ENCODE peak calls at places on chromosomes 16 and 17, in eight cellular contexts. F is fibroblast of pulmonary artery; D is A549; Q is bronchial epithelial cell; E is AG10803; B is psoas muscle; I is CD4-positive, alpha-beta memory T cell; X is CD4-positive, CD25-positive, alpha-beta regulatory T cell. W is an unnamed sample.

GRCh38 chr16:60582528-60582927 is 1453.7 kb downstream of the CDH8 start:
- DNase-seq in Q (no peak), D (no peak), B (no peak), E (no peak), X (no peak), I (no peak), F (no peak), W (no peak)

GRCh38 chr17:28313841-28314240 is 5.2 kb upstream of the TMEM97 start:
- DNase-seq in E (no peak), B (no peak), D (no peak), I (no peak), Q (no peak), F (no peak), X (no peak), W (no peak)

GRCh38 chr17:70169707-70170597 is 620 bp downstream of the KCNJ2 start:
- DNase-seq in B (peak; percentile 74), X (peak; percentile 0), D (no peak), E (peak; percentile 60), I (no peak), Q (no peak), F (peak; percentile 31), W (no peak)

GRCh38 chr17:19714542-19715411 is 1.6 kb downstream of the SLC47A2 start:
- DNase-seq in I (no peak), E (no peak), D (no peak), F (no peak), X (no peak), B (peak; percentile 19), Q (no peak), W (no peak)

GRCh38 chr17:38885728-38886642 is 16.1 kb downstream of the LASP1 start:
- DNase-seq in E (no peak), X (no peak), B (no peak), F (no peak), Q (no peak), D (no peak), I (no peak), W (peak; percentile 29)

GRCh38 chr17:78034429-78035091 is 76.1 kb downstream of the TNRC6C start:
- DNase-seq in B (no peak), I (no peak), D (peak; percentile 50), X (no peak), Q (peak; percentile 78), E (peak; percentile 45), F (peak; percentile 42), W (no peak)

GRCh38 chr17:81161972-81162371 is 3.3 kb upstream of the PVALEF start:
- DNase-seq in I (no peak), E (no peak), D (no peak), Q (no peak), B (no peak), F (no peak), X (no peak), W (no peak)

GRCh38 chr17:54870671-54871175 is 29.9 kb upstream of the TOM1L1 start:
- DNase-seq in F (no peak), I (no peak), D (no peak), E (no peak), B (no peak), X (no peak), Q (no peak), W (no peak)

DNA sequence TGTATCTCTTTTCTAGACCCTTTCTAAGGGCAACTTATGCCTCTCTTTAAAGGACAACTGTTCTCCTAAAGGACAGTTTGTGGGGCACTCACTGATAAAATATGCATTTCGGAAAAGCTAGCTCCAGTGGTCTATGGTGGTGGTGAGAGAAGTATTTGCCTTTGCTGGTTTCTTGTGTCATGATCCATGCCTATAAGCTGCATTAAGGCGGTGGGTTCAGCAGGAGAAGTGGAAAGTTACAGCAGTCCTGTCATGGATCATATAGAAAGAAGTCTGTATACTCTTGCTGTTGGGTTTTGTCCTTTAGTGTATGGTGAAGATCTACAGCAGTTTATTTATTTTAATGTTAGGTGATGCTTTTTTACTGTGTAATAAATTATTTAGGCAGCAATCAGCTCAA is 563.9 kb upstream of the PSMD7 start:
- DNase-seq in X (no peak), B (no peak), F (no peak), Q (no peak), I (no peak), D (no peak), E (no peak), W (no peak)
- H3K4me3 ChIP-seq in X (no peak overlapping the region), B (no peak overlapping the region), F (no peak overlapping the region), Q (no peak overlapping the region), I (no peak overlapping the region), D (no peak overlapping the region), E (no peak overlapping the region), W (no peak overlapping the region)

GRCh38 chr16:15949210-15950166 is at the start of gene ABCC1:
- DNase-seq in B (peak; percentile 69), I (peak; percentile 78), D (peak; percentile 65), X (peak; percentile 67), F (no peak), E (no peak), Q (no peak), W (peak; percentile 58)
- H3K4me3 ChIP-seq in B (peak within 1 kb of the TSS; percentile 83), I (peak within 1 kb of the TSS; percentile 92), D (peak within 1 kb of the TSS; percentile 97), X (peak within 1 kb of the TSS; percentile 95), F (peak within 1 kb of the TSS; percentile 82), E (peak within 1 kb of the TSS; percentile 79), Q (peak within 1 kb of the TSS; percentile 68), W (peak within 1 kb of the TSS; percentile 65)

GRCh38 chr16:81730090-81731051 is 48.7 kb upstream of the PLCG2 start:
- DNase-seq in B (peak; percentile 87), X (peak; percentile 83), Q (peak; percentile 44), I (peak; percentile 73), E (peak; percentile 56), D (peak; percentile 95), F (peak; percentile 84), W (peak; percentile 61)
- H3K4me3 ChIP-seq in B (peak overlapping the region; percentile 54), X (peak overlapping the region; percentile 55), Q (peak overlapping the region; percentile 25), I (peak overlapping the region; percentile 11), E (peak overlapping the region; percentile 53), D (peak overlapping the region; percentile 16), F (peak overlapping the region; percentile 45), W (no peak overlapping the region)

GRCh38 chr17:14304876-14305636 is 4.2 kb downstream of the HS3ST3B1 start:
- DNase-seq in Q (no peak), B (no peak), E (no peak), I (no peak), F (no peak), D (no peak), X (peak; percentile 36), W (no peak)
- H3K4me3 ChIP-seq in Q (no peak overlapping the region), B (peak overlapping the region; percentile 74), E (peak overlapping the region; percentile 85), I (no peak overlapping the region), F (peak overlapping the region; percentile 85), D (no peak overlapping the region), X (peak overlapping the region; percentile 86), W (no peak overlapping the region)

GRCh38 chr16:53708490-53708889 is 4.5 kb downstream of the FTO start:
- DNase-seq in Q (no peak), B (no peak), E (no peak), F (no peak), X (no peak), I (no peak), D (no peak), W (no peak)

GRCh38 chr16:53703590-53704444 is at the start of the genes FTO and RPGRIP1L:
- DNase-seq in I (peak; percentile 97), Q (peak; percentile 98), F (peak; percentile 99), B (peak; percentile 99), D (peak; percentile 99), E (peak; percentile 99), X (peak; percentile 98), W (peak; percentile 99)

GRCh38 chr16:53711390-53711789 is 7.4 kb downstream of the FTO start:
- DNase-seq in F (no peak), Q (no peak), B (no peak), I (no peak), D (no peak), X (no peak), E (no peak), W (no peak)

GRCh38 chr16:53704445-53704813 is 473 bp downstream of the FTO start:
- DNase-seq in E (no peak), D (no peak), Q (no peak), I (no peak), B (no peak), X (no peak), F (no peak), W (no peak)

DNA sequence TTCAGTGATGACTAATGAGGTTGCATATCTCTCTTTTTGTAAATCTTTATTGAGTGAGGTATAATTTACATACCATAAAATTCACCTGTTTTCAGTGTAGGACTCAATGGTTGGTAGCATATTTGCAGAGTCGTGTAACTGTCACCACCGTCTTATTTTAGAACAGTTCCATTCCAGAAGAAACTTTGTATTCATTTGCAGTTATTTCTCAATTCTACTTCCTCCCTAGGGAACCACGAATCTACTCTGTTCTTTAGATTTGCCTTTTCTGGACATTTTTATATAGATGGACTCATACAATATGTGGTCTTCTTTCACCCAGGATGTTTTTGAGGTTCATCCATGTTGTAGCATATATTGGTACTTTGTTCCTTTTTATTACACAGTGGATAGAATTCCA is 3.7 kb downstream of the FTO start:
- DNase-seq in F (peak; percentile 24), D (no peak), E (no peak), X (no peak), I (no peak), Q (no peak), B (no peak), W (no peak)
- H3K4me3 ChIP-seq in F (no peak overlapping the region), D (no peak overlapping the region), E (no peak overlapping the region), X (no peak overlapping the region), I (no peak overlapping the region), Q (no peak overlapping the region), B (no peak overlapping the region), W (no peak overlapping the region)

GRCh38 chr16:70715860-70716357 is 30.1 kb upstream of the MTSS2 start:
- DNase-seq in I (no peak), D (no peak), F (peak; percentile 68), E (no peak), X (no peak), Q (no peak), B (no peak), W (no peak)
- H3K4me3 ChIP-seq in I (no peak overlapping the region), D (no peak overlapping the region), F (no peak overlapping the region), E (no peak overlapping the region), X (no peak overlapping the region), Q (no peak overlapping the region), B (peak overlapping the region; percentile 22), W (no peak overlapping the region)